ENCODE peak calls at places on chromosomes 12 and 14, in six cellular contexts. C is T-helper 1 cell, S is GDM1, Z is smooth muscle cell of the brain vasculature, L is fibroblast of lung, Y is GM23248. I is an unnamed sample.

GRCh38 chr12:77615331-77615730 is 215.4 kb upstream of the NAV3 start:
- DNase-seq in Z (no peak), L (no peak), C (no peak), Y (peak), S (no peak), I (no peak)

GRCh38 chr14:78202178-78202577 is 32.0 kb downstream of the NRXN3 start:
- DNase-seq in C (no peak), L (no peak), Y (no peak), S (peak), Z (no peak), I (no peak)

GRCh38 chr14:24908592-24909236 is 141.2 kb downstream of the STXBP6 start:
- DNase-seq in Y (no peak), C (no peak), S (no peak), Z (no peak), L (no peak), I (no peak)

GRCh38 chr14:83874662-83875061 is 1655.3 kb upstream of the FLRT2 start:
- DNase-seq in S (no peak), Z (no peak), L (no peak), C (no peak), Y (no peak), I (no peak)

GRCh38 chr12:121241203-121241970 is 31.5 kb downstream of the P2RX4 start:
- DNase-seq in C (no peak), Y (no peak), L (no peak), Z (no peak), S (no peak), I (no peak)

GRCh38 chr14:51473808-51474207 is 177.9 kb upstream of the FRMD6 start:
- DNase-seq in Y (peak), L (peak), S (no peak), C (no peak), Z (no peak), I (no peak)

GRCh38 chr12:57476162-57476992 is 3.3 kb downstream of the ARHGAP9 start:
- DNase-seq in Y (no peak), S (peak), C (peak), Z (no peak), L (no peak), I (no peak)

GRCh38 chr14:62778847-62779246 is 266.4 kb downstream of the KCNH5 start:
- DNase-seq in Y (no peak), L (peak), S (no peak), C (no peak), Z (no peak), I (no peak)

GRCh38 chr14:48616941-48617340 is 941.5 kb upstream of the MDGA2 start:
- DNase-seq in Y (no peak), Z (no peak), C (no peak), L (no peak), S (no peak), I (no peak)

GRCh38 chr14:74213907-74214803 is 25.1 kb upstream of the VSX2 start:
- DNase-seq in Y (no peak), L (no peak), S (no peak), C (no peak), Z (no peak), I (no peak)

GRCh38 chr12:56995201-56995929 is 11.0 kb downstream of the ZBTB39 start:
- DNase-seq in Y (no peak), L (no peak), Z (no peak), S (no peak), C (no peak), I (no peak)

GRCh38 chr12:95304673-95305198 is 87.1 kb downstream of the VEZT start:
- DNase-seq in S (no peak), Z (no peak), L (peak), C (no peak), Y (peak), I (no peak)

GRCh38 chr14:66383771-66384170 is 102.4 kb upstream of the CCDC196 start:
- DNase-seq in Y (no peak), C (no peak), Z (no peak), L (no peak), S (no peak), I (no peak)

GRCh38 chr14:64465856-64466554 is 706 bp downstream of the AKAP5 start:
- DNase-seq in S (no peak), C (no peak), Z (no peak), L (peak), Y (peak), I (no peak)

GRCh38 chr12:49335118-49335954 is 1.7 kb downstream of the C1QL4 start:
- DNase-seq in Y (no peak), C (no peak), S (no peak), L (no peak), Z (no peak), I (no peak)

I was measured in DMS 273 treated with DMSO at 0.1 percent for 48 hours.